ENCODE peak calls at places on chromosomes 7 and 10, in six cellular contexts. K is MCF 10A, S is colonic mucosa, O is GM12865, J is hepatocyte, A is mesothelial cell of epicardium. C is an unnamed sample.

GRCh38 chr7:45068236-45069023 is 20.3 kb downstream of the NACAD start:
- DNase-seq in K (no peak), S (peak; percentile 67), O (no peak), J (no peak), A (no peak), C (no peak)

GRCh38 chr7:123275036-123275753 is 75.4 kb upstream of the SLC13A1 start:
- DNase-seq in K (no peak), S (no peak), O (no peak), J (peak; percentile 25), A (no peak), C (peak; percentile 70)

GRCh38 chr7:120825152-120825551 is 32.8 kb downstream of the TSPAN12 start:
- DNase-seq in K (no peak), S (no peak), O (no peak), J (no peak), A (no peak), C (no peak)

GRCh38 chr7:69782917-69783684 is 184.8 kb downstream of the AUTS2 start:
- DNase-seq in K (no peak), S (peak; percentile 45), O (no peak), J (peak; percentile 41), A (no peak), C (peak; percentile 74)

GRCh38 chr10:124224331-124225028 is 131.1 kb upstream of the CHST15 start:
- DNase-seq in K (peak; percentile 85), S (no peak), O (no peak), J (no peak), A (no peak), C (no peak)

GRCh38 chr10:116815641-116816415 is 33.5 kb upstream of the ENO4 start:
- DNase-seq in K (no peak), S (no peak), O (no peak), J (no peak), A (no peak), C (peak; percentile 63)

GRCh38 chr7:7554021-7554432 is 12.7 kb upstream of the MIOS start:
- DNase-seq in K (peak; percentile 86), S (no peak), O (no peak), J (no peak), A (no peak), C (peak; percentile 91)

GRCh38 chr10:101481256-101481655 is 106.8 kb downstream of the POLL start:
- DNase-seq in K (no peak), S (no peak), O (no peak), J (no peak), A (no peak), C (no peak)

GRCh38 chr10:11381023-11381422 is 230.4 kb downstream of the USP6NL start:
- DNase-seq in K (peak; percentile 71), S (no peak), O (no peak), J (no peak), A (no peak), C (peak; percentile 57)

GRCh38 chr7:155495440-155496248 is 37.7 kb downstream of the EN2 start:
- DNase-seq in K (no peak), S (no peak), O (no peak), J (no peak), A (no peak), C (no peak)

GRCh38 chr7:155291045-155291530 is 6.6 kb upstream of the INSIG1 start:
- DNase-seq in K (peak; percentile 87), S (peak; percentile 60), O (no peak), J (peak; percentile 75), A (no peak), C (peak; percentile 87)

GRCh38 chr7:30168800-30169584 is 34.2 kb downstream of the MTURN start:
- DNase-seq in K (peak; percentile 93), S (no peak), O (no peak), J (peak; percentile 36), A (no peak), C (peak; percentile 97)

GRCh38 chr10:100734295-100735086 is 10.9 kb upstream of the PAX2 start:
- DNase-seq in K (no peak), S (no peak), O (no peak), J (no peak), A (no peak), C (no peak)

GRCh38 chr7:149568218-149568617 is 70.6 kb upstream of the ZNF746 start:
- DNase-seq in K (no peak), S (no peak), O (no peak), J (no peak), A (no peak), C (no peak)

GRCh38 chr10:27912241-27912640 is 86.6 kb downstream of the ODAD2 start:
- DNase-seq in K (no peak), S (no peak), O (no peak), J (no peak), A (no peak), C (no peak)

GRCh38 chr7:34225193-34225592 is 319.9 kb downstream of the BMPER start:
- DNase-seq in K (no peak), S (no peak), O (no peak), J (no peak), A (no peak), C (no peak)

GRCh38 chr7:43905209-43905946 is 1.0 kb downstream of the URGCP start:
- DNase-seq in K (peak; percentile 72), S (peak; percentile 77), O (no peak), J (peak; percentile 81), A (no peak), C (peak; percentile 52)

GRCh38 chr7:117435475-117436043 is 8.3 kb upstream of the ASZ1 start:
- DNase-seq in K (no peak), S (no peak), O (peak; percentile 70), J (peak; percentile 28), A (no peak), C (no peak)

GRCh38 chr10:125057158-125058001 is 103.0 kb downstream of the CTBP2 start:
- DNase-seq in K (no peak), S (peak; percentile 58), O (peak; percentile 63), J (peak; percentile 57), A (no peak), C (peak; percentile 99)

GRCh38 chr10:6068422-6068821 is 6.3 kb upstream of the IL2RA start:
- DNase-seq in K (no peak), S (no peak), O (peak; percentile 53), J (no peak), A (no peak), C (no peak)

GRCh38 chr7:19705663-19706062 is 3.2 kb downstream of the POLR1F start:
- DNase-seq in K (no peak), S (no peak), O (no peak), J (no peak), A (no peak), C (no peak)

GRCh38 chr7:12581897-12582296 is 11.4 kb downstream of the SCIN start:
- DNase-seq in K (no peak), S (no peak), O (no peak), J (no peak), A (no peak), C (no peak)

GRCh38 chr10:108911814-108912541 is 1011.3 kb downstream of the XPNPEP1 start:
- DNase-seq in K (peak; percentile 11), S (peak; percentile 62), O (no peak), J (peak; percentile 86), A (peak; percentile 63), C (peak; percentile 65)

GRCh38 chr10:112872728-112873127 is 77.3 kb upstream of the TCF7L2 start:
- DNase-seq in K (no peak), S (no peak), O (no peak), J (no peak), A (no peak), C (peak; percentile 25)
- TF ChIP-seq CTCF in K (no peak), S (no peak), O (peak; percentile 25), J (no peak), A (peak; percentile 46), C (peak; percentile 57)

GRCh38 chr7:38920731-38921130 is 11.7 kb upstream of the VPS41 start:
- DNase-seq in K (no peak), S (no peak), O (no peak), J (no peak), A (no peak), C (no peak)

DNA sequence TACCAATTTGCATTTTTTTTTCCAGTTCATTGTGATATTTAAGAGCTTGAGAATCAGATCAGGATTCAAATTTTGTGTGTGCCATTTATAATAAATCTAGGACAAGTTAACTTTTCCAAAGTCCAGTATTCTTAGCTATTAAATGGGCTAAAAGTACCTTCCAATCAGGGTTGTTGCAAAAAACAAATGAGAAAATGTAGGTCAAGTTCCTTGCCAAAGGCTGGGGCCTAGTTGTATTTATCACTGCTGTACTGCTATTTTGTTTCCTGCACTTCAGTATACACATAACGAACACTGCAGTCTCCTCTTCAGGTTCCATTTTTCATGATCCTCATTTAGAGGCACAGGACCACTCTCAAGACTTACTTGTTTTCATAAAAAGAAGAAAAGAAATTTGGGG is 7.4 kb upstream of the VPS41 start:
- DNase-seq in K (no peak), S (no peak), O (no peak), J (no peak), A (no peak), C (no peak)
- TF ChIP-seq CTCF in K (no peak), S (no peak), O (no peak), J (no peak), A (no peak), C (no peak)

GRCh38 chr7:17928055-17928454 is 12.2 kb downstream of the SNX13 start:
- DNase-seq in K (no peak), S (no peak), O (no peak), J (no peak), A (no peak), C (no peak)

GRCh38 chr7:17931069-17931468 is 9.2 kb downstream of the SNX13 start:
- DNase-seq in K (no peak), S (no peak), O (no peak), J (no peak), A (no peak), C (no peak)

GRCh38 chr7:17929647-17930395 is 10.5 kb downstream of the SNX13 start:
- DNase-seq in K (no peak), S (no peak), O (no peak), J (no peak), A (no peak), C (no peak)

GRCh38 chr7:17932770-17933169 is 7.5 kb downstream of the SNX13 start:
- DNase-seq in K (no peak), S (no peak), O (no peak), J (no peak), A (no peak), C (no peak)

GRCh38 chr7:17930546-17930945 is 9.7 kb downstream of the SNX13 start:
- DNase-seq in K (no peak), S (no peak), O (no peak), J (no peak), A (no peak), C (no peak)
- TF ChIP-seq CTCF in K (no peak), S (no peak), O (no peak), J (no peak), A (no peak), C (no peak)

GRCh38 chr10:126839094-126839761 is 66.0 kb upstream of the DOCK1 start:
- DNase-seq in K (no peak), S (peak; percentile 74), O (no peak), J (peak; percentile 70), A (no peak), C (no peak)
- TF ChIP-seq CTCF in K (no peak), S (no peak), O (no peak), J (no peak), A (no peak), C (no peak)

GRCh38 chr10:52779541-52780390 is 7.2 kb upstream of the MBL2 start:
- DNase-seq in K (peak; percentile 70), S (peak; percentile 71), O (peak; percentile 68), J (peak; percentile 87), A (peak; percentile 44), C (peak; percentile 47)

GRCh38 chr10:52776471-52776903 is 3.9 kb upstream of the MBL2 start:
- DNase-seq in K (no peak), S (no peak), O (no peak), J (no peak), A (no peak), C (no peak)

GRCh38 chr10:52780391-52781155 is 8.0 kb upstream of the MBL2 start:
- DNase-seq in K (no peak), S (no peak), O (no peak), J (no peak), A (no peak), C (no peak)

GRCh38 chr10:52777414-52777813 is 4.8 kb upstream of the MBL2 start:
- DNase-seq in K (no peak), S (no peak), O (no peak), J (no peak), A (no peak), C (no peak)

GRCh38 chr10:52778511-52779392 is 6.2 kb upstream of the MBL2 start:
- DNase-seq in K (peak; percentile 21), S (no peak), O (peak; percentile 18), J (no peak), A (no peak), C (peak; percentile 18)
- TF ChIP-seq CTCF in K (peak; percentile 15), S (no peak), O (peak; percentile 33), J (peak; percentile 22), A (peak; percentile 18), C (peak; percentile 44)